ENCODE peak calls at places on chromosomes 5 and 9, in five cellular contexts. E, P, Y, U and K are unnamed samples.

GRCh38 chr5:59745422-59745863 is 148.1 kb downstream of the PDE4D start:
- DNase-seq in U (no peak), P (no peak), E (no peak), Y (no peak), K (no peak)

GRCh38 chr9:120868339-120868675 is 8.7 kb downstream of the PHF19 start:
- DNase-seq in U (no peak), E (no peak), P (no peak), Y (no peak), K (no peak)

GRCh38 chr9:134652291-134653225 is 11.0 kb downstream of the COL5A1 start:
- DNase-seq in E (no peak), U (no peak), P (no peak), Y (no peak), K (no peak)

GRCh38 chr5:40277161-40277906 is 402.4 kb upstream of the PTGER4 start:
- DNase-seq in E (no peak), Y (no peak), P (no peak), U (no peak), K (no peak)

GRCh38 chr9:34555002-34555348 is 32.2 kb upstream of the ENHO start:
- DNase-seq in Y (no peak), P (no peak), E (no peak), U (no peak), K (no peak)

GRCh38 chr5:154352960-154353548 is 92.7 kb upstream of the SAP30L start:
- DNase-seq in U (no peak), P (no peak), E (no peak), Y (no peak), K (no peak)

GRCh38 chr9:4167040-4167671 is 132.7 kb downstream of the GLIS3 start:
- DNase-seq in E (no peak), P (no peak), U (no peak), Y (no peak), K (no peak)

GRCh38 chr5:38780950-38781349 is 64.9 kb upstream of the OSMR start:
- DNase-seq in P (no peak), E (no peak), U (no peak), Y (peak), K (no peak)

GRCh38 chr5:108381034-108381954 is 604 bp downstream of the FBXL17 start:
- DNase-seq in U (peak), E (peak), P (peak), Y (peak), K (no peak)

GRCh38 chr9:72675586-72675985 is 154.2 kb downstream of the TMC1 start:
- DNase-seq in Y (no peak), P (no peak), E (no peak), U (no peak), K (no peak)

GRCh38 chr9:130128782-130129424 is 43.3 kb upstream of the NCS1 start:
- DNase-seq in U (peak), P (peak), Y (no peak), E (no peak), K (no peak)

GRCh38 chr9:104927216-104927911 is 591 bp downstream of the ABCA1 start:
- DNase-seq in P (peak), E (peak), U (no peak), Y (peak), K (no peak)

GRCh38 chr9:129178983-129179382 is 922 bp upstream of the IER5L start:
- DNase-seq in Y (no peak), E (no peak), U (no peak), P (no peak), K (no peak)

GRCh38 chr5:170303564-170303963 is 6.0 kb upstream of the LCP2 start:
- DNase-seq in P (no peak), U (no peak), E (no peak), Y (no peak), K (no peak)

GRCh38 chr5:126124706-126125345 is 298.4 kb upstream of the GRAMD2B start:
- DNase-seq in U (no peak), P (no peak), Y (no peak), E (no peak), K (no peak)

GRCh38 chr5:157541452-157542118 is 34.0 kb downstream of the ADAM19 start:
- DNase-seq in E (no peak), Y (no peak), U (no peak), P (no peak), K (no peak)

GRCh38 chr9:137021979-137022619 is 5.9 kb downstream of the ABCA2 start:
- DNase-seq in U (peak), Y (peak), P (peak), E (peak), K (peak)

GRCh38 chr5:124650960-124651662 is 95.3 kb downstream of the ZNF608 start:
- DNase-seq in P (no peak), U (no peak), E (no peak), Y (no peak), K (no peak)

GRCh38 chr9:34797367-34797766 is 87.4 kb upstream of the CCL21 start:
- DNase-seq in E (no peak), P (no peak), U (no peak), Y (no peak), K (no peak)

GRCh38 chr5:96942078-96942477 is 6.2 kb downstream of the LNPEP start:
- DNase-seq in Y (no peak), P (no peak), U (no peak), E (no peak), K (no peak)

GRCh38 chr9:88672874-88673695 is 138.1 kb downstream of the NXNL2 start:
- DNase-seq in U (no peak), P (no peak), Y (no peak), E (no peak), K (no peak)

GRCh38 chr9:95820076-95820475 is 55.4 kb upstream of the ERCC6L2 start:
- DNase-seq in P (no peak), E (no peak), U (no peak), Y (no peak), K (no peak)

GRCh38 chr9:131799177-131799823 is 59.4 kb upstream of the RAPGEF1 start:
- DNase-seq in Y (no peak), U (peak), E (peak), P (peak), K (no peak)

GRCh38 chr5:135223891-135224625 is 175.0 kb downstream of the MACROH2A1 start:
- DNase-seq in U (no peak), P (no peak), Y (no peak), E (no peak), K (no peak)

GRCh38 chr5:9302228-9302627 is 243.6 kb downstream of the SEMA5A start:
- DNase-seq in P (no peak), E (no peak), U (no peak), Y (no peak), K (no peak)

GRCh38 chr9:108041551-108041950 is 552.0 kb upstream of the KLF4 start:
- DNase-seq in E (no peak), U (no peak), Y (no peak), P (no peak), K (no peak)

GRCh38 chr5:83925321-83925877 is 204.7 kb upstream of the HAPLN1 start:
- DNase-seq in P (no peak), U (no peak), E (no peak), Y (no peak), K (no peak)

GRCh38 chr9:138085568-138085967 is 208.0 kb downstream of the CACNA1B start:
- DNase-seq in E (no peak), Y (no peak), P (no peak), U (no peak), K (no peak)

GRCh38 chr5:146544232-146544631 is 28.2 kb upstream of the GPR151 start:
- DNase-seq in Y (no peak), E (no peak), U (no peak), P (no peak), K (no peak)

GRCh38 chr9:137813651-137814415 is 63.7 kb upstream of the CACNA1B start:
- DNase-seq in Y (no peak), U (no peak), E (no peak), P (no peak), K (no peak)

GRCh38 chr5:38410304-38410990 is 146.0 kb downstream of the LIFR start:
- DNase-seq in P (no peak), Y (no peak), E (no peak), U (no peak), K (no peak)

GRCh38 chr9:5582835-5583195 is 46.1 kb upstream of the RIC1 start:
- DNase-seq in Y (no peak), E (peak), U (no peak), P (no peak), K (no peak)

GRCh38 chr5:88045146-88045545 is 223.5 kb downstream of the TMEM161B start:
- DNase-seq in P (no peak), E (no peak), U (no peak), Y (peak), K (no peak)

GRCh38 chr9:136700959-136701664 is 11.3 kb upstream of the DIPK1B start:
- DNase-seq in Y (no peak), E (peak), U (no peak), P (no peak), K (no peak)